ENCODE peak calls at places on chromosomes 5 and 9, in six cellular contexts. Y is coronary artery, N is body of pancreas, H is AG09319, T is choroid plexus epithelial cell, W is HFFc6. C is an unnamed sample.

GRCh38 chr5:171418316-171418981 is 998 bp upstream of the FGF18 start:
- DNase-seq in H (peak), T (peak), N (peak), Y (peak), W (peak), C (peak)

GRCh38 chr5:168104811-168105481 is 186.5 kb upstream of the WWC1 start:
- DNase-seq in T (peak), Y (no peak), N (no peak), H (no peak), W (no peak), C (peak)

GRCh38 chr5:31824886-31825774 is 186.2 kb downstream of the PDZD2 start:
- DNase-seq in Y (no peak), T (peak), H (peak), N (peak), W (peak), C (peak)

GRCh38 chr5:71663570-71663969 is 55.5 kb upstream of the CARTPT start:
- DNase-seq in T (no peak), Y (no peak), W (no peak), H (no peak), N (no peak), C (no peak)

GRCh38 chr9:74742792-74743389 is 144.8 kb downstream of the TRPM6 start:
- DNase-seq in H (no peak), T (peak), W (peak), N (peak), Y (no peak), C (peak)

GRCh38 chr5:29649321-29649720 is 1544.2 kb upstream of the CDH6 start:
- DNase-seq in H (no peak), Y (no peak), N (no peak), W (no peak), T (no peak), C (no peak)

GRCh38 chr5:56170557-56170956 is 62.6 kb downstream of the ANKRD55 start:
- DNase-seq in N (peak), H (peak), W (no peak), T (peak), Y (no peak), C (no peak)

GRCh38 chr9:76687861-76688374 is 76.3 kb upstream of the PCA3 start:
- DNase-seq in N (no peak), H (peak), Y (peak), W (peak), T (peak), C (no peak)

GRCh38 chr5:848671-849111 is 2.1 kb downstream of the ZDHHC11 start:
- DNase-seq in W (no peak), T (no peak), H (no peak), Y (no peak), N (no peak), C (no peak)

GRCh38 chr5:109038209-109038840 is 290.6 kb downstream of the FER start:
- DNase-seq in W (peak), N (no peak), Y (no peak), T (peak), H (no peak), C (no peak)

GRCh38 chr5:172156541-172156994 is 31.5 kb downstream of the STK10 start:
- DNase-seq in H (no peak), Y (no peak), T (peak), N (peak), W (no peak), C (no peak)

GRCh38 chr5:142671801-142672200 is 14.1 kb downstream of the FGF1 start:
- DNase-seq in Y (no peak), W (peak), H (peak), N (no peak), T (peak), C (no peak)

GRCh38 chr5:98899456-98899855 is 29.4 kb downstream of the CHD1 start:
- DNase-seq in H (no peak), W (no peak), Y (no peak), N (no peak), T (no peak), C (no peak)

GRCh38 chr9:89942643-89943042 is 337.8 kb downstream of the GADD45G start:
- DNase-seq in N (no peak), H (no peak), T (no peak), W (no peak), Y (no peak), C (no peak)

GRCh38 chr9:74821636-74822035 is 66.1 kb downstream of the TRPM6 start:
- DNase-seq in N (no peak), T (no peak), Y (no peak), W (no peak), H (no peak), C (no peak)

GRCh38 chr5:77734885-77735284 is 41.3 kb downstream of the TBCA start:
- DNase-seq in N (no peak), T (no peak), H (no peak), W (no peak), Y (no peak), C (no peak)

GRCh38 chr5:167934561-167934971 is 356.9 kb upstream of the WWC1 start:
- DNase-seq in H (no peak), W (no peak), T (no peak), Y (no peak), N (no peak), C (no peak)

GRCh38 chr5:157961828-157962390 is 103.0 kb upstream of the CLINT1 start:
- DNase-seq in H (no peak), W (no peak), T (no peak), Y (no peak), N (no peak), C (no peak)

GRCh38 chr9:130962418-130963316 is 23.6 kb upstream of the FIBCD1 start:
- DNase-seq in W (peak), H (peak), Y (peak), T (peak), N (peak), C (no peak)

GRCh38 chr9:974064-974992 is 2.1 kb upstream of the DMRT3 start:
- DNase-seq in N (no peak), H (no peak), Y (no peak), W (no peak), T (no peak), C (no peak)

GRCh38 chr5:156913719-156914370 is 49.2 kb downstream of the TIMD4 start:
- DNase-seq in H (no peak), Y (no peak), W (no peak), T (no peak), N (no peak), C (no peak)

GRCh38 chr5:33300209-33300742 is 140.5 kb upstream of the TARS1 start:
- DNase-seq in N (no peak), H (no peak), Y (no peak), W (no peak), T (no peak), C (no peak)

GRCh38 chr5:68565427-68565826 is 349.9 kb downstream of the PIK3R1 start:
- DNase-seq in Y (no peak), W (no peak), N (no peak), T (no peak), H (no peak), C (no peak)

GRCh38 chr5:627840-628239 is 15.7 kb downstream of the CEP72 start:
- DNase-seq in Y (no peak), W (no peak), T (no peak), N (no peak), H (no peak), C (no peak)

GRCh38 chr5:64451551-64451950 is 54.3 kb upstream of the RGS7BP start:
- DNase-seq in N (no peak), T (no peak), H (no peak), Y (no peak), W (no peak), C (no peak)

GRCh38 chr5:169216864-169217263 is 84.1 kb downstream of the SLIT3 start:
- DNase-seq in W (no peak), T (no peak), H (no peak), N (no peak), Y (peak), C (no peak)

GRCh38 chr5:167867281-167867680 is 424.2 kb upstream of the WWC1 start:
- DNase-seq in Y (no peak), H (no peak), T (no peak), N (no peak), W (no peak), C (no peak)

GRCh38 chr5:158769702-158770101 is 330.0 kb downstream of the EBF1 start:
- DNase-seq in Y (no peak), W (no peak), N (no peak), H (peak), T (peak), C (no peak)

GRCh38 chr5:79236970-79237734 is 1.2 kb downstream of the JMY start:
- DNase-seq in H (no peak), W (peak), N (peak), T (peak), Y (no peak), C (peak)

GRCh38 chr5:115452791-115453190 is 91.8 kb downstream of the FEM1C start:
- DNase-seq in T (peak), Y (no peak), N (no peak), W (no peak), H (no peak), C (no peak)

DNA sequence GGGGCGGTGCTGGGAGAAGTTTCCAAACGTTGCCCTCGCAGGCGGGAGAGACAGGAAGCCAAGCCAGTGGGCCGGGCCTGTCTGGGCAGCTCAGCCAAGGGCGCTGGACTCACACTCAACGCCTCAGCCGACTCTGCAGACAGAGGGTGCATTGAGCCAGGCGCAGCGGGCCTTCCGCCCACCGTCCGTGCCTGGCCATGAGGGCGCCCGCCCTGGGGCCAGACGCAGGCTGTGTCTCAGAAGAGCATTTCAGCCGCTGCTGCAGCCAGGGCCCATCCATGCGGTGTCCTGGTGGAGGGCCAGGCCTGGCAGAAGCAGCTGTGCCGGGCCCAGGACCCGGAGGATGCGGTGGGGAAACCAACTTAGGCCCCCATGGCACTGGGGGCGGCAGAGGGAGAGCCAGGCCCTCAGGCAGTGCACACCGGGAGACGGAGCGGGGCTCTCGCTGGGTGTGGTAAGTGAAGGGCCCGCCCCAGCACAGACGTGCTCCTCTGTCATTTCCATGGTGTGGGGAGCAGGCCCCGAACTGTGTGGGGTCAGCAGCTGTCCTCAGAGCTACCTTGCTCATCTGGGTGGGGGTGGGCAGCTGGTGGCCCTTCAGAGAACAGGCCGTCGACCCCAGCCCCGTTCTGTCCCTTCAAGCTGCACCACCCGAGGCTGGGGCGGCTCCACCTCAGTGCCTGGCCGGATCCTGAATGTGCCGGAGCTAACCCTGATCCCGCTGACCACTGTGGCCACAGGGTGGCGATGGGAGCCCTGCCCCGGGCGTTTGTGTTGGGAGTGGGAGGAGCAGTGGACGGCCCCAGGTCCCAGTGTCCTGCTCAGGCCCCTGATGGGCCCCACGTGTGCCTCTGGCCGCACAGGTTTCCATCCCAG is 18.0 kb downstream of the DNLZ start:
- DNase-seq in H (no peak), W (peak), T (peak), N (peak), Y (peak), C (peak)
- TF ChIP-seq CTCF in H (peak), W (peak), T (peak), N (no peak), Y (no peak), C (no peak)

GRCh38 chr5:131694926-131695325 is 59.9 kb upstream of the RAPGEF6 start:
- DNase-seq in N (no peak), H (no peak), W (no peak), T (no peak), Y (no peak), C (no peak)
- TF ChIP-seq CTCF in N (no peak), H (no peak), W (no peak), T (no peak), Y (no peak), C (no peak)

DNA sequence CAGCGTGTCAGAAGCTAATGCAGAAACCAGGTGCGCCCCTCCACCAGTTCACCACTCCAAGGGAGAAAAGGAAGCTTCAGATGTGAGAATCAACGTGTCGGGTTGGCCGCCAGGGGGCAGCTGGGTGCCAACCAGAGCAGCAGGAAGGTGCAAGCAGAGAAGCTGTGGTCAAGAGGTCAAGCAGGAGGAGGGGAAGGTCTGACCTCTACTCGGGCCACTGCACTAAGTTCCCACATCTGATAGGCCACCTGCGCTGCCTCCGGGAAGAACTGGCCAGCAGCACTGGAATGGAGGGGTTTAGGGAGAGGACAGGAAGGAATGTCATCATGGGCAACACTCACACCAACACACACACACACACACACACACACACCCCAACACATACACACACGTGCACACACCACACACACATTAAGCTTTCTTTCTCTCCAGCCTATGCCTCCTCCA is 31.4 kb downstream of the ANXA6 start:
- DNase-seq in H (no peak), W (peak), N (peak), T (peak), Y (peak), C (peak)
- TF ChIP-seq CTCF in H (peak), W (peak), N (peak), T (peak), Y (peak), C (peak)

DNA sequence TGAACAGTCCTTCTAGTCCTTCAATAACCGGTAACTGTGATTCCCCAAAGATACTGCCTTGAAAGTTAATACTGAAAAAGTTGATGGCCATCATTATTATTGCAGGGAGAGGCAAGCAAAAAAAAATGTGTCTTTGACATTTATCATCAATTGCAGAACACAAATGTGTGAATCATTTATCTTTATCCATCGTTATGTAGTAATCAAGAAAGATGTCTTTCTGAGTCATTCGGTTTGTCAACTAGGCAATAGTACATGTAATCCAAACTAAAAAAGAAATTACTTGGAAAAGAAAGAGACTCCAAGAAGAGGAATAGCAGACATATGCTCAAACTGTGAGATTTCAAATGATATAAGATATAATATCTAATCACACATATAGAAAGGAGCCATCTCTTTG is 473.0 kb downstream of the CETN3 start:
- DNase-seq in Y (no peak), T (no peak), N (no peak), H (no peak), W (no peak), C (no peak)
- TF ChIP-seq CTCF in Y (no peak), T (no peak), N (no peak), H (no peak), W (no peak), C (no peak)

GRCh38 chr9:19583890-19584289 is 175.1 kb downstream of the ACER2 start:
- DNase-seq in W (no peak), Y (no peak), N (no peak), H (no peak), T (no peak), C (no peak)
- TF ChIP-seq CTCF in W (no peak), Y (no peak), N (no peak), H (no peak), T (no peak), C (no peak)

DNA sequence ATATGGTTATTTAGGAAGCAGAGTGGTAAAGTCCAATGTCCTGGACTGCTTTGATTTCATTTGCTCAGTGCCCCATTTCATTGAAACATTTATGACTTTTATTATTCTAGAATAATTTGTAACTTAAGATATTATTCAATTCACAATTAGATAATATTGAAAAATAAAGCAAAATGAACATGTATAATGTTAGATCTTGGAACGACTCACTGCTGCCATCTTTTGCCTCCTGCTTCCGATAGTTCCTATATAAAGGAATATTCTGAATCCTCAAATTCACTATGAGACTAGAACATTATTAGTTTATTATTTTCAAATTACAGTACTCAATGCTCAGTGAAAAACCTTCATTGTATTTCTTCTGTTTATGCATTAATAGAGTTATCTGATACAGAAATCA is 2.2 kb upstream of the CTNND2 start:
- DNase-seq in H (no peak), Y (no peak), N (no peak), T (no peak), W (no peak), C (no peak)
- TF ChIP-seq CTCF in H (no peak), Y (no peak), N (no peak), T (no peak), W (no peak), C (no peak)

DNA sequence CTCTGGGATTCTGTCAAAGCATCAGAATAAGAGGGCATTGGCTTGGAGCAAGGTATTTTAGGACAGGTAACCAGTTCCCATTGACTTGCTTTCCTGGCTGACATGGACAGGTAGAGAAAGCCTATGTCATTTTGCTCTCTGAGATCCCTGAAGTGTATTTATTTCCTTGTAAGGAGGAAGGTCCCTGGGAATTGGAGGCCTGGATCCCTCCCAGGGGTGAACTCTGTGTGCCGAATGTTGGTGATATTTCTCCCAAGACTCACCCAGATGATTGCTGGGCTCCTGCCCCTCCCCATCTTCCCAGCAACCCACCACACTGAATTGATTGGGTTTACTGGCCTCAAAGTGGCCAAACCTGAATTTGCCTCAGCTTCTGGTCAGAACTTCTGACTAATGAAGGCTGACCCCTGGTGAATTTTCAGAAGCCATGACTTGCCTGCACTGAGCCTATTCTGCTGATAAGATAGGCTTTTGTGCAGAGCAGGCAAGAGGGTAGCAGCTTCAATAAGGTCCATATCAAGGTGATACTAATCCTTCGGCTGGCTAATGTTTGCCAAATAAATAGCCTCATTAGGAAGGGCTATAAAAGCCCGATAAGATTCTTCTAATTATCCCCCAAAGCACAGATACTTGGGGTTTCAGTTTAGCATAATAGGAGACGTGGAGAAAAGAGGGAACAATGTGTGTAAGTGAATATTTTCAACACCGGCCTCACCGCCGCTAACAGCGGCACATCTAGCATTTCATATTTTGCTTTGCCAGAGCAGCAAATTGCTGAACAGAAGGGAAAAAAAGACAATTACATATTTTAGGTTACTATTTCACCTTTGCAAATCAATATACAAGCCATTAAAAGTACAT is 152.9 kb upstream of the PITX1 start:
- DNase-seq in H (no peak), Y (no peak), T (no peak), W (no peak), N (no peak), C (no peak)
- TF ChIP-seq CTCF in H (peak), Y (no peak), T (no peak), W (peak), N (no peak), C (no peak)

DNA sequence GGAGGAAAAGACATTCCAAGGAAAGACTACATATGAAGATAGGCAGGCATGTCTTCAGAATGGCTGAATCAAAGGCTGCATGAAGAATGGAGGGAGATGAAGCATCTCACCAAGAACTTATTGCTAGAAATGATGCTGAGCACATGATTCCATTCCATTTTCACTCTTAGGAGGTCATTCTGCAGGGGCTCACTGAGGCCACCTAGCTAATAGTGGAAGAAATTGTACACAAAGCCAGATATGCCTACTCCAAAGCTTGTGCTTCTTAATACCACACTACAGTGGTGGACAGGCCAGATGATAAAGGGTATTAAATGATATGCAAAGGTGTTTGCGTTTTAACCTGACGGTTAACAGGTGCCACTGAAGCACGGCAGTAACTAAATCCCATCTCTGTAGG is 14.7 kb downstream of the NDUFA8 start:
- DNase-seq in Y (no peak), W (peak), H (no peak), N (no peak), T (peak), C (no peak)
- TF ChIP-seq CTCF in Y (no peak), W (peak), H (peak), N (no peak), T (peak), C (no peak)